ENCODE peak calls at places on chromosomes 4 and X, in ten cellular contexts. One of them, this sample, is unnamed.

GRCh38 chr4:111046811-111047210 is 423.9 kb upstream of the PITX2 start:
- DNase-seq in iris pigment epithelial cell: no peak
- DNase-seq in adrenal gland: no peak
- DNase-seq in aorta: no peak
- DNase-seq in iPS DF 6.9: no peak
- DNase-seq in mesothelial cell of epicardium: no peak
- DNase-seq in AG20443: no peak
- DNase-seq in posterior cingulate gyrus: no peak
- DNase-seq in stimulated activated CD8-positive, alpha-beta memory T cell treated with anti-CD3 and anti-CD28 coated beads, Interleukin-7, amount 100 ng/mL, for 24 hours: no peak
- DNase-seq in activated naive CD4-positive, alpha-beta T cell: no peak
- DNase-seq in this sample: no peak

GRCh38 chr4:9949573-9949972 is 71.7 kb downstream of the SLC2A9 start:
- DNase-seq in iris pigment epithelial cell: no peak
- DNase-seq in adrenal gland: peak
- DNase-seq in aorta: no peak
- DNase-seq in iPS DF 6.9: no peak
- DNase-seq in mesothelial cell of epicardium: no peak
- DNase-seq in AG20443: no peak
- DNase-seq in posterior cingulate gyrus: no peak
- DNase-seq in stimulated activated CD8-positive, alpha-beta memory T cell treated with anti-CD3 and anti-CD28 coated beads, Interleukin-7, amount 100 ng/mL, for 24 hours: no peak
- DNase-seq in activated naive CD4-positive, alpha-beta T cell: no peak
- DNase-seq in this sample: no peak

GRCh38 chrX:57573754-57574153 is 18.1 kb upstream of the ZXDB start:
- DNase-seq in iris pigment epithelial cell: peak
- DNase-seq in adrenal gland: no peak
- DNase-seq in aorta: no peak
- DNase-seq in iPS DF 6.9: no peak
- DNase-seq in mesothelial cell of epicardium: no peak
- DNase-seq in AG20443: peak
- DNase-seq in posterior cingulate gyrus: no peak
- DNase-seq in stimulated activated CD8-positive, alpha-beta memory T cell treated with anti-CD3 and anti-CD28 coated beads, Interleukin-7, amount 100 ng/mL, for 24 hours: no peak
- DNase-seq in activated naive CD4-positive, alpha-beta T cell: no peak
- DNase-seq in this sample: no peak

GRCh38 chr4:153733751-153734448 is 25.9 kb downstream of the RNF175 start:
- DNase-seq in iris pigment epithelial cell: no peak
- DNase-seq in adrenal gland: no peak
- DNase-seq in aorta: no peak
- DNase-seq in iPS DF 6.9: no peak
- DNase-seq in mesothelial cell of epicardium: no peak
- DNase-seq in AG20443: no peak
- DNase-seq in posterior cingulate gyrus: no peak
- DNase-seq in stimulated activated CD8-positive, alpha-beta memory T cell treated with anti-CD3 and anti-CD28 coated beads, Interleukin-7, amount 100 ng/mL, for 24 hours: no peak
- DNase-seq in activated naive CD4-positive, alpha-beta T cell: no peak
- DNase-seq in this sample: no peak

GRCh38 chrX:69538321-69538876 is 34.3 kb downstream of the NALF2 start:
- DNase-seq in iris pigment epithelial cell: peak
- DNase-seq in adrenal gland: peak
- DNase-seq in aorta: peak
- DNase-seq in iPS DF 6.9: peak
- DNase-seq in mesothelial cell of epicardium: peak
- DNase-seq in AG20443: peak
- DNase-seq in posterior cingulate gyrus: peak
- DNase-seq in stimulated activated CD8-positive, alpha-beta memory T cell treated with anti-CD3 and anti-CD28 coated beads, Interleukin-7, amount 100 ng/mL, for 24 hours: peak
- DNase-seq in activated naive CD4-positive, alpha-beta T cell: peak
- DNase-seq in this sample: peak

GRCh38 chr4:140703463-140703862 is 52.7 kb downstream of the TBC1D9 start:
- DNase-seq in iris pigment epithelial cell: peak
- DNase-seq in adrenal gland: no peak
- DNase-seq in aorta: no peak
- DNase-seq in iPS DF 6.9: no peak
- DNase-seq in mesothelial cell of epicardium: no peak
- DNase-seq in AG20443: peak
- DNase-seq in posterior cingulate gyrus: no peak
- DNase-seq in stimulated activated CD8-positive, alpha-beta memory T cell treated with anti-CD3 and anti-CD28 coated beads, Interleukin-7, amount 100 ng/mL, for 24 hours: no peak
- DNase-seq in activated naive CD4-positive, alpha-beta T cell: no peak
- DNase-seq in this sample: no peak

GRCh38 chr4:15930314-15930713 is 8.2 kb downstream of the FGFBP1 start:
- DNase-seq in iris pigment epithelial cell: no peak
- DNase-seq in adrenal gland: no peak
- DNase-seq in aorta: no peak
- DNase-seq in iPS DF 6.9: no peak
- DNase-seq in mesothelial cell of epicardium: no peak
- DNase-seq in AG20443: no peak
- DNase-seq in posterior cingulate gyrus: no peak
- DNase-seq in stimulated activated CD8-positive, alpha-beta memory T cell treated with anti-CD3 and anti-CD28 coated beads, Interleukin-7, amount 100 ng/mL, for 24 hours: no peak
- DNase-seq in activated naive CD4-positive, alpha-beta T cell: no peak
- DNase-seq in this sample: no peak

GRCh38 chrX:45140812-45141211 is 59.9 kb downstream of the DIPK2B start:
- DNase-seq in iris pigment epithelial cell: no peak
- DNase-seq in adrenal gland: no peak
- DNase-seq in aorta: no peak
- DNase-seq in iPS DF 6.9: no peak
- DNase-seq in mesothelial cell of epicardium: no peak
- DNase-seq in AG20443: no peak
- DNase-seq in posterior cingulate gyrus: no peak
- DNase-seq in stimulated activated CD8-positive, alpha-beta memory T cell treated with anti-CD3 and anti-CD28 coated beads, Interleukin-7, amount 100 ng/mL, for 24 hours: no peak
- DNase-seq in activated naive CD4-positive, alpha-beta T cell: no peak
- DNase-seq in this sample: no peak